ENCODE peak calls at places on chromosomes 16 and 17, in four cellular contexts. One of them, this sample, is unnamed.

GRCh38 chr17:32486091-32486700 is 597 bp upstream of the CDK5R1 start:
- DNase-seq in EL: peak; percentile 80
- DNase-seq in mucosa of gallbladder: peak; percentile 56
- DNase-seq in GOT3: peak; percentile 51
- DNase-seq in this sample: peak; percentile 73

GRCh38 chr17:8221663-8222379 is 11.4 kb upstream of the AURKB start:
- DNase-seq in EL: peak; percentile 92
- DNase-seq in GOT3: peak; percentile 70
- DNase-seq in mucosa of gallbladder: peak; percentile 95
- DNase-seq in this sample: peak; percentile 71

GRCh38 chr16:74226361-74226979 is 70.1 kb upstream of the PSMD7 start:
- DNase-seq in GOT3: no peak
- DNase-seq in mucosa of gallbladder: no peak
- DNase-seq in EL: peak; percentile 6
- DNase-seq in this sample: no peak

GRCh38 chr17:31595076-31595475 is 203.6 kb downstream of the RAB11FIP4 start:
- DNase-seq in EL: peak; percentile 75
- DNase-seq in GOT3: no peak
- DNase-seq in mucosa of gallbladder: no peak
- DNase-seq in this sample: no peak

GRCh38 chr17:7394452-7395191 is at the start of gene PLSCR3:
- DNase-seq in GOT3: peak; percentile 77
- DNase-seq in EL: peak; percentile 90
- DNase-seq in mucosa of gallbladder: peak; percentile 87
- DNase-seq in this sample: peak; percentile 86

GRCh38 chr16:56350491-56351405 is 74.6 kb downstream of the AMFR start:
- DNase-seq in EL: no peak
- DNase-seq in mucosa of gallbladder: no peak
- DNase-seq in GOT3: no peak
- DNase-seq in this sample: peak; percentile 10

GRCh38 chr17:17018612-17019429 is 23.4 kb upstream of the MPRIP start:
- DNase-seq in EL: no peak
- DNase-seq in mucosa of gallbladder: peak; percentile 77
- DNase-seq in GOT3: no peak
- DNase-seq in this sample: no peak

GRCh38 chr16:66508261-66508913 is 41.5 kb downstream of the TK2 start:
- DNase-seq in mucosa of gallbladder: peak; percentile 71
- DNase-seq in EL: peak; percentile 73
- DNase-seq in GOT3: no peak
- DNase-seq in this sample: no peak

GRCh38 chr17:57707892-57708291 is 37.2 kb downstream of the CCDC182 start:
- DNase-seq in GOT3: no peak
- DNase-seq in EL: no peak
- DNase-seq in mucosa of gallbladder: no peak
- DNase-seq in this sample: peak; percentile 60

GRCh38 chr16:85329059-85329812 is 217.0 kb upstream of the CIBAR2 start:
- DNase-seq in mucosa of gallbladder: no peak
- DNase-seq in EL: no peak
- DNase-seq in GOT3: no peak
- DNase-seq in this sample: peak; percentile 59

GRCh38 chr16:30927789-30928378 is 4.5 kb downstream of the FBXL19 start:
- DNase-seq in mucosa of gallbladder: no peak
- DNase-seq in EL: no peak
- DNase-seq in GOT3: no peak
- DNase-seq in this sample: peak; percentile 83

GRCh38 chr17:68324654-68325336 is 33.5 kb downstream of the ARSG start:
- DNase-seq in mucosa of gallbladder: no peak
- DNase-seq in EL: no peak
- DNase-seq in GOT3: no peak
- DNase-seq in this sample: no peak

GRCh38 chr16:17224859-17225258 is 245.9 kb downstream of the XYLT1 start:
- DNase-seq in GOT3: peak; percentile 11
- DNase-seq in EL: peak; percentile 55
- DNase-seq in mucosa of gallbladder: peak; percentile 62
- DNase-seq in this sample: no peak

GRCh38 chr17:5644065-5644464 is 59.8 kb upstream of the NLRP1 start:
- DNase-seq in mucosa of gallbladder: no peak
- DNase-seq in EL: no peak
- DNase-seq in GOT3: no peak
- DNase-seq in this sample: no peak

GRCh38 chr17:58539703-58540102 is 25.3 kb upstream of the MTMR4 start:
- DNase-seq in mucosa of gallbladder: no peak
- DNase-seq in EL: no peak
- DNase-seq in GOT3: no peak
- DNase-seq in this sample: no peak

GRCh38 chr17:22303096-22303495 is 610.8 kb downstream of the KCNJ18 start:
- DNase-seq in GOT3: no peak
- DNase-seq in EL: no peak
- DNase-seq in mucosa of gallbladder: no peak
- DNase-seq in this sample: no peak

GRCh38 chr16:78184554-78185183 is 85.2 kb downstream of the WWOX start:
- DNase-seq in EL: no peak
- DNase-seq in GOT3: no peak
- DNase-seq in mucosa of gallbladder: no peak
- DNase-seq in this sample: no peak

GRCh38 chr17:44898768-44899073 is 524 bp downstream of the EFTUD2 start:
- DNase-seq in EL: no peak
- DNase-seq in GOT3: no peak
- DNase-seq in mucosa of gallbladder: no peak
- DNase-seq in this sample: no peak

GRCh38 chr17:17439971-17440843 is 36.6 kb upstream of the MED9 start:
- DNase-seq in EL: peak; percentile 62
- DNase-seq in mucosa of gallbladder: peak; percentile 60
- DNase-seq in GOT3: no peak
- DNase-seq in this sample: peak; percentile 64

GRCh38 chr17:33732116-33732515 is 439.0 kb upstream of the ASIC2 start:
- DNase-seq in EL: no peak
- DNase-seq in GOT3: no peak
- DNase-seq in mucosa of gallbladder: no peak
- DNase-seq in this sample: no peak

GRCh38 chr16:19135896-19136438 is 22.2 kb downstream of the ITPRIPL2 start:
- DNase-seq in EL: peak; percentile 33
- DNase-seq in mucosa of gallbladder: peak; percentile 71
- DNase-seq in GOT3: no peak
- DNase-seq in this sample: no peak

GRCh38 chr17:71914812-71915211 is 206.0 kb upstream of the SOX9 start:
- DNase-seq in GOT3: no peak
- DNase-seq in EL: no peak
- DNase-seq in mucosa of gallbladder: no peak
- DNase-seq in this sample: no peak

GRCh38 chr17:81239714-81240555 is 817 bp downstream of the NDUFAF8 start:
- DNase-seq in mucosa of gallbladder: no peak
- DNase-seq in EL: peak; percentile 33
- DNase-seq in GOT3: no peak
- DNase-seq in this sample: no peak

GRCh38 chr17:71252446-71252845 is 868.4 kb upstream of the SOX9 start:
- DNase-seq in GOT3: no peak
- DNase-seq in mucosa of gallbladder: no peak
- DNase-seq in EL: no peak
- DNase-seq in this sample: no peak

GRCh38 chr17:39812466-39812865 is 51.6 kb downstream of the IKZF3 start:
- DNase-seq in EL: no peak
- DNase-seq in mucosa of gallbladder: no peak
- DNase-seq in GOT3: no peak
- DNase-seq in this sample: no peak

This sample was measured in BE2C.